ENCODE peak calls at places on chromosomes 3 and 15, in nine cellular contexts. K, U, F, Y, Q, L, E, R and I are unnamed samples. For H3K36me3, the result is how much of the 10 kb centered on the place peaks cover.

GRCh38 chr3:133295199-133295901 is 104.5 kb upstream of the BFSP2 start:
- DNase-seq in Q (no peak), F (peak), E (no peak), K (no peak), U (no peak), L (peak), R (no peak), Y (peak), I (no peak)

GRCh38 chr3:126102011-126102410 is 18.1 kb upstream of the SLC41A3 start:
- DNase-seq in E (no peak), F (no peak), K (no peak), L (no peak), R (no peak), Q (peak), Y (no peak), U (no peak), I (no peak)

GRCh38 chr15:62896969-62897486 is 145.5 kb upstream of the TPM1 start:
- DNase-seq in F (peak), K (peak), E (peak), Y (peak), U (peak), Q (peak), R (peak), L (peak), I (peak)

GRCh38 chr15:40328711-40329240 is 5.3 kb downstream of the INAFM2 start:
- DNase-seq in Q (no peak), Y (no peak), F (peak), K (no peak), L (no peak), R (no peak), E (no peak), U (no peak), I (no peak)

GRCh38 chr3:25438791-25439555 is 10.9 kb downstream of the RARB start:
- DNase-seq in K (no peak), F (peak), R (no peak), U (no peak), E (no peak), Q (no peak), L (no peak), Y (no peak), I (no peak)

GRCh38 chr15:88243895-88244787 is 12.4 kb downstream of the NTRK3 start:
- DNase-seq in K (no peak), E (no peak), U (no peak), L (peak), F (peak), R (no peak), Y (peak), Q (no peak), I (peak)

GRCh38 chr3:124620600-124621063 is 109.6 kb upstream of the UMPS start:
- DNase-seq in E (peak), F (peak), R (peak), Y (peak), U (no peak), K (no peak), L (peak), Q (peak), I (peak)

GRCh38 chr15:39115379-39116057 is 465.4 kb upstream of the THBS1 start:
- DNase-seq in K (no peak), F (no peak), U (no peak), Y (no peak), Q (no peak), R (no peak), L (no peak), E (no peak), I (no peak)

GRCh38 chr3:11580645-11581044 is 63.1 kb downstream of the VGLL4 start:
- DNase-seq in Q (no peak), F (no peak), R (no peak), E (no peak), U (no peak), Y (peak), K (no peak), L (no peak), I (no peak)

GRCh38 chr15:71596672-71597071 is 213.7 kb upstream of the NR2E3 start:
- DNase-seq in F (no peak), R (peak), Y (peak), E (peak), U (no peak), Q (no peak), L (no peak), K (peak), I (no peak)

GRCh38 chr3:111668912-111669488 is 73.9 kb upstream of the ZBED2 start:
- DNase-seq in K (no peak), F (peak), L (no peak), E (no peak), U (no peak), Q (no peak), R (no peak), Y (peak), I (no peak)

GRCh38 chr15:99987119-99987506 is 253.9 kb upstream of the LYSMD4 start:
- DNase-seq in U (peak), E (no peak), K (no peak), Y (no peak), Q (no peak), F (no peak), R (no peak), L (no peak), I (no peak)

GRCh38 chr15:44188810-44189209 is 6.3 kb downstream of the FRMD5 start:
- DNase-seq in K (no peak), Q (no peak), F (no peak), E (no peak), Y (no peak), L (no peak), R (no peak), U (no peak), I (no peak)

GRCh38 chr15:55791576-55792400 is 48.8 kb upstream of the PRTG start:
- DNase-seq in F (peak), L (peak), Y (peak), U (peak), Q (peak), R (no peak), K (no peak), E (no peak), I (no peak)

GRCh38 chr3:43884581-43884980 is 193.8 kb downstream of the ABHD5 start:
- DNase-seq in Y (no peak), U (peak), R (no peak), E (no peak), Q (no peak), K (no peak), F (no peak), L (no peak), I (no peak)

GRCh38 chr3:97810779-97811390 is 10.9 kb upstream of the CRYBG3 start:
- DNase-seq in R (no peak), Q (no peak), F (no peak), K (no peak), L (no peak), U (no peak), E (no peak), Y (peak), I (no peak)

GRCh38 chr15:48221885-48222284 is 15.8 kb downstream of the SLC12A1 start:
- DNase-seq in E (no peak), K (no peak), Y (no peak), F (no peak), U (no peak), Q (no peak), L (no peak), R (no peak), I (no peak)

GRCh38 chr15:45529613-45530012 is 7.1 kb upstream of the SLC30A4 start:
- DNase-seq in K (peak), R (no peak), Y (no peak), E (peak), F (no peak), U (no peak), L (no peak), Q (no peak), I (no peak)

GRCh38 chr15:57367556-57367955 is 8.7 kb upstream of the CGNL1 start:
- DNase-seq in Q (no peak), F (no peak), E (no peak), K (no peak), R (no peak), U (no peak), Y (no peak), L (no peak), I (no peak)

GRCh38 chr15:82021992-82022391 is 23.8 kb downstream of the MEX3B start:
- DNase-seq in R (no peak), L (peak), Q (no peak), E (no peak), Y (peak), K (no peak), U (no peak), F (no peak), I (no peak)

GRCh38 chr3:45968706-45969105 is 25.4 kb downstream of the CXCR6 start:
- DNase-seq in Q (no peak), U (no peak), E (no peak), L (peak), Y (peak), R (no peak), K (no peak), F (no peak), I (no peak)
- H3K36me3 ChIP-seq in Q (under half), U (half or more), E (half or more), L (under half), Y (half or more), R (under half), K (half or more), F (under half), I (under half)

DNA sequence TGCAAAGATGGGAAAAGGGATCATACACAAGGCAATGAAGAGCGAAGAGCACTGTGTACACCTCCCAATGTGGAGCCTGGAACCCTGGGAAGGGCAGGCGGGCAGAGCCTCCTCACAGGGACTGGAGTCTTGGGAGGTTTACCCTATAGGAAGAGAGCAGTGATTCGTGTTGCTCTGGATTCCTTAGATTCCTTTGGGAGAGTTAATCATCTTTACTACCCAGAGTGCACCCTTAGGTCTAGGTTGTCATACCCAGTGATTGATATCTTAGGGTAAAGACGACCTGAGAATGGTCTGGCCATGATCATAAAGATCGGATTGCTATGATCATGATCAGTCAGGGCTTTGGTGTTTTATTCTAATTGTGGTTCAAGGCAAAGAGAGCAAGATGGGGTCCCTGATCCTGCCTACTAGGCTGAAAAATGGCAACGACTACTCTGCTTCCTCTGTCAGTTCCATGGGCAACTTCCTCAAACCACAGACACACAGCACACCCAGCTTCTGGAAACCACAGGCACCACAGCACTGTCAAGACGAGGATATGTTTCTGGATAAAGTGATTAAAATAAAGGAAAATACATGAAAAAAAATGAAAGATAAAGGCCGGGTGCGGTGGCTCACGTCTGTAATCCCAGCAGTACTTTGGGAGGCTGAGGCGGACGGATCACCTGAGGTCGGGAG is 20.4 kb upstream of the MAP6D1 start:
- DNase-seq in R (no peak), Y (peak), E (no peak), U (no peak), L (no peak), Q (no peak), F (no peak), K (no peak), I (no peak)
- H3K4me3 ChIP-seq in R (no peak), Y (no peak), E (no peak), U (no peak), L (no peak), Q (no peak), F (no peak), K (no peak), I (no peak)

DNA sequence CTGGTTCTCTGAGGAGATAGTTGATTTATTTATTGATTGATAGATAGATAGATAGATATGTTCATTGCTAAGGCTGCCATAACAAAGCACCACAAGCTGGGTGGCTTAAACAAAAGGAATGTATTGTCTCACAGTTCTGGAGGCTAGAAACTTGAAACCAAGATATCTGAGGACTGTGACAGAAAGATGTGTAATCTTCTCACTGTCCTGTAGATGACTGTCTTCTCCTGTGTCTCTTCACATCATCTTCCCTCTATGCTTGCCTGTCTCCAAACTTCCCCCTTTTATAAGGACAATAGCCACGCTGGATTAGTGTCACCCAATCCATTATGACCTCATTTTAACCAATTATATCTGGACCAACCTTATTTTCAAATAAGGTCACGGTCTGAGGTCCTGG is 41.0 kb downstream of the GNB4 start:
- DNase-seq in R (no peak), Y (peak), K (no peak), F (no peak), U (no peak), E (no peak), Q (no peak), L (peak), I (no peak)
- TF ChIP-seq CTCF in R (no peak), Y (peak), K (no peak), F (no peak), U (no peak), E (no peak), Q (no peak), L (peak), I (no peak)

DNA sequence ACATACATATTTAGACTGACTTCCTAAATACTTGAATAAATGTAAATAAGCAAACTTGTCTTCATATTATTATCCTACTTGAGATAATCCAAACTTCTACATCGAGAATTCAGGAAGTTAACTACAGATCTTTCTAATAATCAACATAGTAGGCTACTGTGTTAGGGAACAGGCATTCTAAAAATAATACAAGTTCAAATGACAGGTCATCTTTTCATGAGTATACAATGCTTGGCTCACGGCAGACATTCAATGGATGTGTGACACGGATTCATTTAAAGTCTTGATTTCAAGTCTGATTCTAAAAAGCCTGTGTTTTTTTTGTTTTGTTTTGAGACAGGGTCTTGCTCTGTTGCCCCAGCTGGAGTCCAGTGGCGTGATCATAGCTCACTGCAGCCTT is 88.7 kb downstream of the BTD start:
- DNase-seq in Q (no peak), Y (no peak), L (no peak), U (no peak), E (no peak), R (no peak), F (no peak), K (no peak), I (no peak)
- H3K36me3 ChIP-seq in Q (under half), Y (under half), L (under half), U (half or more), E (half or more), R (under half), F (under half), K (half or more), I (under half)

GRCh38 chr3:172708905-172709775 is 1.7 kb downstream of the NCEH1 start:
- DNase-seq in Q (no peak), U (no peak), Y (peak), K (no peak), R (no peak), L (no peak), E (no peak), F (no peak), I (no peak)
- H3K4me3 ChIP-seq in Q (no peak), U (peak), Y (peak), K (peak), R (no peak), L (no peak), E (peak), F (no peak), I (no peak)

GRCh38 chr15:66850078-66850991 is 148.3 kb downstream of the SMAD6 start:
- DNase-seq in U (no peak), R (peak), E (peak), Q (no peak), F (peak), K (peak), L (no peak), Y (no peak), I (no peak)

GRCh38 chr15:66848116-66848515 is 146.1 kb downstream of the SMAD6 start:
- DNase-seq in E (no peak), L (no peak), F (no peak), K (no peak), U (no peak), R (peak), Q (no peak), Y (no peak), I (no peak)

GRCh38 chr15:66848666-66849392 is 146.8 kb downstream of the SMAD6 start:
- DNase-seq in U (no peak), Q (no peak), F (no peak), L (no peak), Y (no peak), R (peak), E (no peak), K (no peak), I (no peak)

GRCh38 chr15:66849393-66849745 is 147.3 kb downstream of the SMAD6 start:
- DNase-seq in R (no peak), F (no peak), U (no peak), Y (no peak), E (no peak), K (no peak), L (no peak), Q (no peak), I (no peak)

DNA sequence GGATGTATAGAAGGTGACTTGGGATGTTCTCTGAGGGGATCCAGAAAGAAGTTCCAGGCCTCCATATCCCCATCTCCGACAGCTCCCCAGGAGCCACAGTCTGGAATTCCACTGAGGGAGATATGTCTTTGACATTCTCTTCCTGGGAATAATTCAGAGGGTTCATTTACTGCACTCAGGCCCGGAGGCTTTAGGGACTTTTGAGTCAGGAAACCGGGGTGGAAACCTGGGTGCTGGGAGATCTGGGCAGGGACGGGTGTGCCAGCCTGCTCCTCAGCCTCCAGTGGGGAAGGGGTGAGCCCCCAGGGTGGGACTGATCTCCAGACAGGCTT is 147.7 kb downstream of the SMAD6 start:
- DNase-seq in F (no peak), E (no peak), U (no peak), Q (no peak), R (no peak), L (no peak), K (no peak), Y (no peak), I (no peak)
- TF ChIP-seq CTCF in F (no peak), E (no peak), U (no peak), Q (no peak), R (no peak), L (no peak), K (no peak), Y (no peak), I (no peak)

GRCh38 chr3:48467473-48468267 is 21.1 kb downstream of the ATRIP start:
- DNase-seq in K (no peak), Y (no peak), Q (no peak), R (peak), L (no peak), U (no peak), E (no peak), F (no peak), I (no peak)

GRCh38 chr3:48466386-48467109 is 20.0 kb downstream of the ATRIP start:
- DNase-seq in R (peak), E (peak), U (peak), F (peak), L (no peak), Q (no peak), Y (no peak), K (peak), I (peak)

GRCh38 chr3:48468329-48468731 is 21.8 kb downstream of the ATRIP start:
- DNase-seq in K (no peak), R (peak), E (no peak), U (no peak), F (no peak), Q (no peak), Y (no peak), L (no peak), I (peak)

GRCh38 chr3:48465531-48466378 is 19.2 kb downstream of the ATRIP start:
- DNase-seq in L (peak), U (peak), E (peak), K (peak), F (peak), Q (peak), Y (peak), R (peak), I (peak)

GRCh38 chr3:48467110-48467454 is 20.5 kb downstream of the ATRIP start:
- DNase-seq in E (no peak), Y (no peak), R (no peak), F (no peak), U (no peak), Q (no peak), K (no peak), L (no peak), I (no peak)
- H3K36me3 ChIP-seq in E (under half), Y (under half), R (under half), F (under half), U (under half), Q (under half), K (under half), L (under half), I (under half)

DNA sequence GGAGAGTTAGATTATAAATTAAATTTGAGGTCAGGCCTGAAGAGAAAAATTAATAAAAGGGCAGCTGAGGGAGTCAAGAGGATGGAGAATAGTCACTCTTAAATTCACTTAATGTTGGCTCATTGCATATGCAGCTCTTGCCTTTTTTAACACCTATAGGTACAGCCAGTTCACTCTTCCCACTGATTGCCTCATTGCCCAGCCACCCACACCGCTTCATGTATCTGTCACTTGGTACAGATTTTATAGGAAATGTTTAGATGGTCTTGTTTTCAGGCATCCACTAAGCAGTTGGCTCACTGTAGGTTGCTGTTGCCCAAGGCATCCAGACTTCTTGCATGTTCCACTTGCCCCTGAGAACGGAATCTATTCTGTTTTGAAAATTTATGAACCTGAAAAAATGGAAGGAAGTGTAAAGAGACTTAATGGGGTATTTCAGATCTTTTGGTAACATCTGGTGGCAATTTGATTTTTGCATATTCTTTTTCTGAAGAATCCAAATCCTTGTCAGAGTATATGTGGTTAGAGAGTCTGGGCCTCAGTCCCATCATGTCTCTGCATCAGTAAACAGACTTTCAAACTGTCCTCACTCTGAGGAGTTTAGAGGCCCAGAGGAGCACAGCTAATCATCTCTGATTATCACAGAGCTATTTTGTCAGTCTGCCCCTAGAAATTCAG is 151.9 kb downstream of the RBPMS2 start:
- DNase-seq in F (no peak), U (no peak), R (no peak), Y (peak), Q (no peak), K (no peak), L (no peak), E (no peak), I (no peak)
- H3K4me3 ChIP-seq in F (no peak), U (no peak), R (no peak), Y (no peak), Q (no peak), K (no peak), L (no peak), E (no peak), I (no peak)

GRCh38 chr3:42562047-42562907 is 19.5 kb downstream of the SEC22C start:
- DNase-seq in K (no peak), Q (no peak), R (no peak), F (no peak), E (no peak), Y (peak), U (no peak), L (no peak), I (no peak)
- TF ChIP-seq CTCF in K (no peak), Q (no peak), R (no peak), F (no peak), E (no peak), Y (no peak), U (no peak), L (no peak), I (no peak)

DNA sequence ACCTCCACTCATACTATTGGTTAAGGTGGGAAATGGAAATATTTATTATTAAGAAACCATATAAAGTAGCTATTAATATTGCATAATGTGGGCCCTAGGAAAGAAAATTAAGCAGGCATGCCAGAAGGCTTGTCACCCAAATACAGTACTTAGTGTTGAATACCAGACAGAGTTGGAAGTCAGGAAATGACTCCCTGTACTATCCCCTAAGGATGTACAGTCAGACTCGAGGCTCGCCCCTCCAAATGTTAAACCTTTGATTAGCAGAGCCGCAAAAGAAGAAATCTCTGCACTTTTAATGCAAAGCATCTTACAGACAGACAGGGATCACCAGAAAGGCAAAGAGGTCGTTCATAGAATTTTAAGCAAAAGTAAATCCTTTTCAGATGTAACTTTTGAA is 11.3 kb upstream of the RBSN start:
- DNase-seq in K (no peak), L (no peak), F (no peak), Q (no peak), R (no peak), U (no peak), Y (no peak), E (no peak), I (no peak)
- H3K36me3 ChIP-seq in K (under half), L (under half), F (under half), Q (under half), R (under half), U (under half), Y (under half), E (under half), I (under half)